ENCODE peak calls at places on chromosomes 1 and 21, in six cellular contexts. J is progenitor cell of endocrine pancreas, H is foreskin fibroblast, K is thoracic aorta, W is tibial artery, C is OCI-LY7. N is an unnamed sample.

GRCh38 chr1:50972766-50973165 is 2.7 kb downstream of the CDKN2C start:
- DNase-seq in J (no peak), K (no peak), C (no peak), H (no peak), W (no peak), N (no peak)

GRCh38 chr1:170885551-170885950 is 49.8 kb upstream of the MROH9 start:
- DNase-seq in K (no peak), C (no peak), W (no peak), H (peak), J (no peak), N (no peak)

GRCh38 chr1:246971322-246971721 is 36.5 kb downstream of the ZNF695 start:
- DNase-seq in C (peak), K (no peak), J (no peak), W (peak), H (peak), N (no peak)

GRCh38 chr21:17495680-17496079 is 17.2 kb upstream of the CXADR start:
- DNase-seq in C (no peak), J (no peak), K (no peak), W (no peak), H (no peak), N (no peak)

GRCh38 chr1:201585901-201586300 is 47.0 kb downstream of the NAV1 start:
- DNase-seq in C (no peak), K (no peak), H (no peak), J (no peak), W (no peak), N (no peak)

GRCh38 chr1:9413143-9413876 is 120.6 kb downstream of the SPSB1 start:
- DNase-seq in C (peak), W (peak), H (peak), J (no peak), K (peak), N (peak)

GRCh38 chr1:18932387-18932786 is 24.1 kb downstream of the IFFO2 start:
- DNase-seq in J (no peak), K (no peak), H (no peak), C (no peak), W (no peak), N (no peak)

GRCh38 chr1:109613396-109614147 is 5.8 kb downstream of the GNAT2 start:
- DNase-seq in W (no peak), K (no peak), C (no peak), H (peak), J (no peak), N (no peak)

GRCh38 chr1:33165209-33165608 is 16.6 kb downstream of the TRIM62 start:
- DNase-seq in K (no peak), J (no peak), C (no peak), H (no peak), W (no peak), N (no peak)

GRCh38 chr21:33110340-33110715 is 40.4 kb downstream of the OLIG1 start:
- DNase-seq in K (no peak), J (no peak), C (no peak), W (no peak), H (no peak), N (no peak)

GRCh38 chr1:33624261-33624990 is 152.0 kb downstream of the ZSCAN20 start:
- DNase-seq in J (no peak), C (no peak), H (no peak), K (no peak), W (no peak), N (no peak)

GRCh38 chr1:5813480-5813879 is 178.7 kb downstream of the NPHP4 start:
- DNase-seq in W (no peak), K (no peak), H (no peak), J (no peak), C (no peak), N (no peak)

GRCh38 chr1:117929340-117930172 is at the start of the genes GDAP2 and WDR3:
- DNase-seq in H (peak), J (peak), W (peak), C (peak), K (peak), N (peak)

GRCh38 chr1:158101455-158101854 is 79.2 kb upstream of the CD1D start:
- DNase-seq in K (no peak), J (no peak), C (no peak), W (no peak), H (no peak), N (no peak)

GRCh38 chr1:115338457-115338820 is 390 bp upstream of the NGF start:
- DNase-seq in J (peak), K (no peak), C (no peak), W (no peak), H (no peak), N (peak)

GRCh38 chr1:200641175-200641489 is 20.6 kb upstream of the KIF14 start:
- DNase-seq in J (no peak), K (no peak), C (no peak), W (no peak), H (peak), N (no peak)

GRCh38 chr1:44810101-44810761 is 1.9 kb downstream of the BTBD19 start:
- DNase-seq in K (no peak), W (peak), J (no peak), C (peak), H (peak), N (no peak)

GRCh38 chr1:31891280-31891679 is 46.9 kb downstream of the PTP4A2 start:
- DNase-seq in J (no peak), W (no peak), C (no peak), K (no peak), H (no peak), N (peak)

GRCh38 chr1:39954261-39954869 is 580 bp upstream of the MFSD2A start:
- DNase-seq in W (no peak), K (no peak), H (no peak), J (no peak), C (no peak), N (no peak)

GRCh38 chr1:21631944-21632887 is 36.9 kb downstream of the RAP1GAP start:
- DNase-seq in K (no peak), H (no peak), J (no peak), C (no peak), W (no peak), N (no peak)

GRCh38 chr1:44413740-44414139 is 8.7 kb downstream of the RNF220 start:
- DNase-seq in J (no peak), K (no peak), C (no peak), W (no peak), H (no peak), N (peak)

GRCh38 chr1:115642168-115643072 is 650 bp downstream of the VANGL1 start:
- DNase-seq in H (peak), K (no peak), W (peak), C (no peak), J (peak), N (peak)

GRCh38 chr1:79128726-79129125 is 122.2 kb upstream of the ADGRL4 start:
- DNase-seq in W (no peak), J (no peak), K (no peak), H (peak), C (no peak), N (no peak)

GRCh38 chr1:15923241-15923640 is 52.7 kb downstream of the ZBTB17 start:
- DNase-seq in W (no peak), J (no peak), H (peak), K (no peak), C (no peak), N (no peak)

GRCh38 chr21:34795152-34796141 is 126.7 kb downstream of the CLIC6 start:
- DNase-seq in K (no peak), C (no peak), W (no peak), H (peak), J (no peak), N (no peak)
- TF ChIP-seq CTCF in K (no peak), C (no peak), W (peak), H (peak), J (no peak), N (no peak)

DNA sequence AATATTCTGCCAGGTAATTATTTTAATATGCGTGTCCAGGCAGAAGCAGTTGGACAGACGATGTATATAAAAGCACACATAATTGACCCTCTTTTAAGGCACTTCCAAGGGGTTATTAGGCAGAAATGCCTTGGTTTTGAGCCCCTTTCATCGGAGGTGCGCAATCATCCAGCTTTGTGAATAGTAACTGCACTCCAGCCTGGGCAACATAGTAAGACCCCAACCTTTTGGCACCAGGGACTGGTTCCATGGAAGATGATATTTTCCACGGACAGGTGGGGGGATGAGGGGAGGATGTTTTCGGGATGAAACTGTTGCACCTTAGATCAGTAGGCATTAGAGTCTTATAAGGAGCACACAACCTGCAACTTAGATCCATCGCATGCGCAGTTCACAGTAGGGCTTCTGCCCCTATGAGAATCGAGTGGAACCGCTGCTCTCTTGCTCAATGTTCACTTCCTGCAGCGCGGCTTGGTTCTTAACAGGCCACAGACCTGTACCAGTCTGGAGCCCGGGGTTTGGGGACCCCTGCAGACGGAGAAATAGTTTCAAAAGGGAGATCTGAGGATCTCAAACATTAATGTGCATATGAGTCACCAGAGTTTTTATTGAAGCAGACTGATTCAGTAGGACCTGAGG is 1.8 kb upstream of the MCOLN2 start:
- DNase-seq in H (peak), C (peak), W (no peak), K (no peak), J (no peak), N (peak)
- TF ChIP-seq CTCF in H (no peak), C (peak), W (no peak), K (no peak), J (no peak), N (no peak)

GRCh38 chr1:245182028-245182427 is 27.2 kb downstream of the KIF26B start:
- DNase-seq in C (no peak), K (no peak), W (no peak), J (no peak), H (no peak), N (no peak)
- TF ChIP-seq CTCF in C (no peak), K (no peak), W (no peak), J (no peak), H (no peak), N (no peak)

DNA sequence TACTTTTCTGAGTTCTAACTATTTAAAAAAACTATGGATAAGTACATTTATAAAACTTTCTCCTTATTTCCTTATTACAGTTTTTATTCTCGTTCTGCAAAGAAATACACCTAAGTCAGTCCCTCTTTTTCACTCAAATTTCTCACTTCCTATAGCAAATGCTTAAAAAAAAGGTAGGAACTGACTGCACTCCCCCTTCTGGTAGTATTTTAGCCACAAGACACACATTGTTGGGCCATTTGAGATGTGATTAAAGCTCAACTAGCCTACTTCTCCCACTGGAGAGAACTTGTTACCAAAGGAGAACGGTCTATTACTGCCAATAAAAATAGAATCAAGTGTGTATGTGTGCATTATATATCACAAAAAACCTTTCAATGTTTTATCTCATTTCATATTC is 521.9 kb upstream of the PRMT6 start:
- DNase-seq in H (no peak), K (no peak), C (no peak), W (no peak), J (no peak), N (no peak)
- TF ChIP-seq CTCF in H (no peak), K (no peak), C (peak), W (no peak), J (peak), N (no peak)

GRCh38 chr1:23719162-23719820 is 24.0 kb upstream of the ELOA start:
- DNase-seq in W (no peak), H (peak), K (no peak), J (no peak), C (no peak), N (no peak)

GRCh38 chr1:23722652-23723051 is 20.6 kb upstream of the ELOA start:
- DNase-seq in C (peak), H (no peak), W (no peak), J (no peak), K (no peak), N (no peak)

GRCh38 chr1:23720256-23720995 is 22.8 kb upstream of the ELOA start:
- DNase-seq in C (peak), W (no peak), K (no peak), H (peak), J (no peak), N (peak)

DNA sequence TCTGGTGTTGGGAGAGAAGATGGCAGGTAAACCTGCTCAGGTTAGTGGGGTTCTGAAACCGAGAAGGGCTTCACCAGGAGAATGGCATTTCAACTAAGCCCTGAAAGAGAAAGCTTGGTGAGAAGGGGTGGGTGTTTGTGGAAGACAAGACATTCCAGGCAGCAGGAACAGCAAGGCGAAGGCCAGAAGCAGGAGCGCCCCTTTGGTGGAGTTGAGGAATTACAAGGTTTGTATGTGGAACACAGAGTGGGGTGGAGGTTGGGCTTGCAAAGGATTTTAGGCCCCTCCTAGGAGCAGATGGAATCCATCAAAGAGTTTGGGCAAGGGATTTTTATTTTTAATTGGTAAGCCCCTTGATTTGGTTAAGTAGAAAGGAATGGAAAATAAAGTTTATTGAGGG is 24.8 kb upstream of the ELOA start:
- DNase-seq in H (peak), K (no peak), J (no peak), W (no peak), C (peak), N (no peak)
- TF ChIP-seq CTCF in H (peak), K (peak), J (peak), W (peak), C (peak), N (no peak)

GRCh38 chr21:32094792-32095191 is 184.1 kb downstream of the MIS18A start:
- DNase-seq in W (no peak), C (peak), H (peak), J (no peak), K (no peak), N (no peak)
- TF ChIP-seq CTCF in W (no peak), C (no peak), H (no peak), J (no peak), K (no peak), N (no peak)